ENCODE peak calls at places on chromosomes 4 and X, in nine cellular contexts. R is hepatocyte, J is prostate gland, V is tibial artery, A is tibial nerve, W is left lung, P is astrocyte, T is RWPE2, X is cardiac muscle cell. I is an unnamed sample. For H3K4me1, the result is how much of the 10 kb centered on the place peaks cover.

GRCh38 chr4:11698846-11699590 is 270.3 kb upstream of the HS3ST1 start:
- DNase-seq in V (no peak), A (no peak), T (peak), X (no peak), R (no peak), J (no peak), W (no peak), P (peak), I (no peak)

GRCh38 chr4:72418458-72418857 is 150.6 kb downstream of the ADAMTS3 start:
- DNase-seq in T (no peak), W (no peak), A (no peak), R (peak), X (no peak), J (no peak), V (no peak), P (peak), I (no peak)

GRCh38 chr4:115219315-115219840 is 106.0 kb upstream of the NDST4 start:
- DNase-seq in P (no peak), V (no peak), J (no peak), A (no peak), W (no peak), T (no peak), R (no peak), X (peak), I (no peak)

GRCh38 chr4:59553063-59553738 is 1646.9 kb upstream of the ADGRL3 start:
- DNase-seq in A (no peak), T (no peak), J (no peak), P (peak), W (no peak), V (no peak), R (no peak), X (no peak), I (no peak)

GRCh38 chrX:34559325-34559724 is 97.8 kb downstream of the TMEM47 start:
- DNase-seq in P (peak), V (no peak), T (no peak), R (peak), W (no peak), J (no peak), A (no peak), X (no peak), I (no peak)

GRCh38 chr4:154049457-154050181 is 260.7 kb upstream of the SFRP2 start:
- DNase-seq in A (no peak), P (peak), V (no peak), T (no peak), X (peak), W (no peak), J (no peak), R (peak), I (no peak)

GRCh38 chrX:66016905-66017658 is 22.8 kb downstream of the VSIG4 start:
- DNase-seq in X (no peak), J (no peak), W (no peak), A (no peak), P (no peak), V (no peak), R (no peak), T (no peak), I (no peak)

GRCh38 chr4:53889335-53890084 is 174.9 kb downstream of the CHIC2 start:
- DNase-seq in J (no peak), V (no peak), T (no peak), A (no peak), W (no peak), P (no peak), R (peak), X (no peak), I (no peak)

GRCh38 chrX:153883163-153883843 is 2.7 kb downstream of the L1CAM start:
- DNase-seq in W (no peak), T (peak), J (no peak), P (no peak), R (no peak), A (no peak), X (no peak), V (no peak), I (no peak)

GRCh38 chr4:110107868-110108267 is 90.5 kb downstream of the ELOVL6 start:
- DNase-seq in A (no peak), P (no peak), W (no peak), J (no peak), X (no peak), T (no peak), R (no peak), V (no peak), I (no peak)

GRCh38 chrX:56763556-56764152 is 34.6 kb downstream of the NBDY start:
- DNase-seq in R (no peak), W (no peak), X (no peak), A (no peak), P (peak), J (no peak), V (no peak), T (no peak), I (no peak)

GRCh38 chrX:100625985-100626491 is 10.6 kb downstream of the TSPAN6 start:
- DNase-seq in P (peak), V (no peak), T (no peak), J (no peak), W (no peak), R (no peak), A (no peak), X (no peak), I (no peak)

GRCh38 chr4:187604984-187605383 is 390.6 kb upstream of the ZFP42 start:
- DNase-seq in V (no peak), T (no peak), R (no peak), A (no peak), X (no peak), P (no peak), J (no peak), W (no peak), I (no peak)

GRCh38 chr4:186116698-186117097 is 12.2 kb downstream of the FAM149A start:
- DNase-seq in V (no peak), P (no peak), T (no peak), A (no peak), J (no peak), X (no peak), W (no peak), R (no peak), I (no peak)

GRCh38 chr4:79922011-79922410 is 151.0 kb downstream of the ANTXR2 start:
- DNase-seq in A (no peak), J (no peak), T (no peak), V (no peak), X (no peak), R (no peak), P (no peak), W (no peak), I (no peak)

GRCh38 chrX:13307041-13307440 is 12.8 kb downstream of the ATXN3L start:
- DNase-seq in J (no peak), X (no peak), A (no peak), P (no peak), W (no peak), R (no peak), V (no peak), T (no peak), I (no peak)

GRCh38 chrX:38860106-38861013 is 59.1 kb downstream of the MID1IP1 start:
- DNase-seq in W (no peak), A (no peak), T (no peak), P (no peak), V (no peak), X (no peak), J (no peak), R (no peak), I (no peak)

GRCh38 chrX:134661295-134661694 is 3.0 kb upstream of the PLAC1 start:
- DNase-seq in P (no peak), W (no peak), X (no peak), A (no peak), J (no peak), R (no peak), T (no peak), V (no peak), I (no peak)

GRCh38 chrX:65985922-65986588 is 53.8 kb downstream of the VSIG4 start:
- DNase-seq in P (peak), X (peak), W (no peak), A (no peak), T (no peak), R (peak), J (peak), V (no peak), I (no peak)

GRCh38 chrX:55619547-55619946 is 3.7 kb upstream of the FOXR2 start:
- DNase-seq in T (no peak), W (no peak), A (no peak), R (no peak), V (no peak), X (no peak), P (no peak), J (no peak), I (no peak)
- H3K4me1 ChIP-seq in T (under half), W (under half), A (under half), R (under half), V (under half), X (under half), P (under half), J (under half), I (under half)

GRCh38 chr4:60744767-60745166 is 455.4 kb upstream of the ADGRL3 start:
- DNase-seq in J (no peak), A (no peak), V (no peak), W (no peak), X (no peak), P (no peak), T (no peak), R (no peak), I (no peak)
- TF ChIP-seq CTCF in J (no peak), A (no peak), V (no peak), W (no peak), X (peak), P (no peak), T (peak), R (no peak), I (no peak)

GRCh38 chr4:5925419-5926187 is 32.7 kb upstream of the CRMP1 start:
- DNase-seq in T (no peak), W (no peak), X (no peak), A (no peak), V (no peak), P (no peak), R (no peak), J (no peak), I (no peak)

GRCh38 chr4:5926601-5927000 is 33.7 kb upstream of the CRMP1 start:
- DNase-seq in W (no peak), J (no peak), A (no peak), V (no peak), P (no peak), R (no peak), X (no peak), T (no peak), I (no peak)

GRCh38 chr4:5927116-5927515 is 34.2 kb upstream of the CRMP1 start:
- DNase-seq in T (no peak), V (no peak), A (no peak), R (no peak), P (no peak), W (no peak), X (no peak), J (no peak), I (no peak)

GRCh38 chr4:5928241-5928640 is 35.4 kb upstream of the CRMP1 start:
- DNase-seq in R (no peak), A (no peak), X (no peak), W (no peak), P (no peak), V (no peak), T (no peak), J (no peak), I (no peak)

GRCh38 chr4:5927747-5928146 is 34.9 kb upstream of the CRMP1 start:
- DNase-seq in P (no peak), T (no peak), W (no peak), A (no peak), J (no peak), V (no peak), X (no peak), R (no peak), I (no peak)
- H3K4me1 ChIP-seq in P (under half), T (under half), W (under half), A (under half), J (under half), V (under half), X (under half), R (under half), I (under half)

DNA sequence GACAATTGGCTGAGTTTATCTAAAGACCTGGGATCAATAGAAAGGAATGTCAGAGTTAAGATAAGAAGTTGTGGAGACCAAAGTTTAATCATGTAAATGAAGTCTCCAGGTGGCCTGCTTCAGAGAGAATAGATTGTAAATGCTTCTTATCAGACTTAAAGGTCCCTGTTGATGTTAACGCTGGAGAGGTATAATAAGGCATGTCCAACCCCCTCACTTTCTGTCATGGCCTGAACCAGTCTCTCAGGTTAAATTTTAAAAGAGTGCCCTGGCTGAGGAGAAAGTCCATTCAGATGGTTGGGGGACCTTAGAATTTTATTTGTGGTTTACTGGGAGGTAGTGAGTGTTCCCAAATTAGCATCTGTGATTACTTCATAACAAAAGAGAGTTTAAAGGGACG is 86.7 kb downstream of the AKAP4 start:
- DNase-seq in J (no peak), A (no peak), R (peak), X (no peak), T (no peak), W (no peak), V (no peak), P (no peak), I (no peak)
- TF ChIP-seq CTCF in J (no peak), A (no peak), R (no peak), X (no peak), T (no peak), W (no peak), V (no peak), P (no peak), I (no peak)

GRCh38 chr4:57023104-57023503 is 44.4 kb downstream of the POLR2B start:
- DNase-seq in P (peak), A (no peak), V (no peak), X (no peak), J (no peak), T (no peak), W (no peak), R (no peak), I (no peak)
- H3K4me1 ChIP-seq in P (under half), A (under half), V (under half), X (under half), J (under half), T (under half), W (under half), R (under half), I (under half)

GRCh38 chr4:5804656-5805055 is 88.2 kb downstream of the CRMP1 start:
- DNase-seq in X (no peak), A (no peak), T (no peak), R (no peak), J (no peak), W (no peak), V (no peak), P (no peak), I (no peak)
- TF ChIP-seq CTCF in X (no peak), A (no peak), T (no peak), R (no peak), J (no peak), W (no peak), V (no peak), P (no peak), I (no peak)

GRCh38 chr4:69546121-69546520 is 50.4 kb upstream of the UGT2B4 start:
- DNase-seq in R (peak), P (peak), W (no peak), A (no peak), T (no peak), X (no peak), J (no peak), V (no peak), I (no peak)
- H3K4me1 ChIP-seq in R (under half), P (under half), W (under half), A (under half), T (under half), X (under half), J (under half), V (under half), I (under half)

I was measured in thoracic aorta.